ENCODE peak calls at places on chromosomes 5 and 9, in ten cellular contexts. R is right atrium auricular region; B is iPS DF 6.9; O is A549; X is breast epithelium; U is CD8-positive, alpha-beta T cell; J is ovary; P is transverse colon; Y is testis; C is WERI-Rb-1. W is an unnamed sample.

GRCh38 chr9:136078025-136078424 is 17.1 kb downstream of the NACC2 start:
- DNase-seq in B (no peak), O (no peak), J (peak), X (no peak), P (no peak), U (no peak), R (no peak), C (no peak), Y (no peak), W (no peak)

GRCh38 chr5:147445951-147446350 is 63.9 kb downstream of the DPYSL3 start:
- DNase-seq in R (no peak), X (no peak), O (no peak), J (no peak), C (no peak), B (no peak), Y (no peak), U (no peak), P (no peak), W (no peak)

GRCh38 chr5:52378237-52378636 is 409.5 kb upstream of the ITGA1 start:
- DNase-seq in B (no peak), J (no peak), C (no peak), P (no peak), R (no peak), Y (no peak), U (no peak), X (no peak), O (no peak), W (no peak)

GRCh38 chr5:39624268-39624886 is 199.6 kb upstream of the DAB2 start:
- DNase-seq in C (no peak), Y (no peak), X (no peak), O (no peak), B (no peak), R (no peak), J (no peak), P (peak), U (no peak), W (no peak)

GRCh38 chr9:120894404-120895226 is 17.6 kb upstream of the PHF19 start:
- DNase-seq in R (peak), X (no peak), B (no peak), Y (peak), C (no peak), U (no peak), O (no peak), J (peak), P (no peak), W (no peak)

GRCh38 chr5:1662559-1663043 is 137.0 kb downstream of the MRPL36 start:
- DNase-seq in P (no peak), U (no peak), J (no peak), C (no peak), O (no peak), Y (no peak), X (no peak), B (no peak), R (peak), W (no peak)

GRCh38 chr9:70981312-70981711 is 140.1 kb downstream of the TRPM3 start:
- DNase-seq in Y (no peak), P (no peak), U (no peak), B (no peak), X (no peak), O (no peak), J (no peak), R (no peak), C (no peak), W (no peak)

GRCh38 chr5:5497132-5497748 is 74.8 kb downstream of the ICE1 start:
- DNase-seq in Y (peak), C (peak), J (peak), O (peak), B (no peak), P (peak), R (peak), U (no peak), X (no peak), W (no peak)

GRCh38 chr9:35756743-35757526 is 2.9 kb upstream of the MSMP start:
- DNase-seq in O (peak), U (peak), C (peak), Y (no peak), J (peak), R (peak), X (peak), P (peak), B (no peak), W (no peak)

GRCh38 chr9:86516564-86516963 is 162.4 kb upstream of the TUT7 start:
- DNase-seq in B (no peak), U (no peak), C (no peak), Y (peak), J (no peak), R (no peak), P (no peak), X (no peak), O (no peak), W (no peak)

GRCh38 chr5:179953934-179954833 is 46.5 kb upstream of the TBC1D9B start:
- DNase-seq in Y (no peak), C (no peak), P (no peak), R (no peak), U (no peak), O (no peak), J (no peak), B (no peak), X (no peak), W (no peak)

GRCh38 chr5:63217422-63217821 is 638.8 kb downstream of the LRRC70 start:
- DNase-seq in U (no peak), Y (no peak), R (no peak), P (no peak), J (no peak), C (no peak), X (no peak), O (no peak), B (no peak), W (no peak)

GRCh38 chr5:92769986-92770385 is 811.0 kb downstream of the NR2F1-AS1 start:
- DNase-seq in O (no peak), X (no peak), J (no peak), U (no peak), P (no peak), R (no peak), B (no peak), Y (no peak), C (no peak), W (no peak)

GRCh38 chr5:136629125-136629790 is 263.9 kb upstream of the TRPC7 start:
- DNase-seq in X (no peak), J (no peak), C (peak), B (no peak), P (no peak), O (no peak), Y (peak), R (no peak), U (no peak), W (no peak)

GRCh38 chr5:130652178-130652577 is 512.9 kb downstream of the HINT1 start:
- DNase-seq in U (no peak), C (no peak), P (no peak), R (no peak), Y (no peak), O (peak), B (no peak), X (no peak), J (no peak), W (no peak)

GRCh38 chr9:126125177-126125576 is 201.5 kb upstream of the MVB12B start:
- DNase-seq in P (no peak), X (no peak), U (no peak), C (no peak), B (no peak), J (no peak), O (no peak), R (peak), Y (peak), W (peak)

GRCh38 chr9:617441-618085 is 223.9 kb upstream of the DMRT1 start:
- DNase-seq in B (no peak), P (no peak), Y (no peak), O (no peak), R (no peak), C (no peak), J (no peak), X (no peak), U (no peak), W (no peak)

GRCh38 chr9:96232539-96233241 is 69.3 kb downstream of the HSD17B3 start:
- DNase-seq in B (no peak), C (peak), R (peak), O (peak), J (peak), U (no peak), P (peak), X (no peak), Y (peak), W (no peak)

GRCh38 chr5:160272041-160272663 is 40.2 kb downstream of the CCNJL start:
- DNase-seq in C (no peak), R (no peak), X (no peak), B (no peak), P (no peak), J (no peak), U (no peak), Y (no peak), O (no peak), W (no peak)

GRCh38 chr5:122228728-122229392 is 83.2 kb upstream of the SNCAIP start:
- DNase-seq in J (no peak), P (no peak), C (no peak), O (no peak), B (no peak), R (no peak), X (no peak), Y (no peak), U (no peak), W (no peak)

GRCh38 chr5:31962928-31963327 is 211.2 kb downstream of the GOLPH3 start:
- DNase-seq in X (no peak), R (no peak), Y (no peak), B (no peak), U (no peak), P (no peak), C (no peak), O (no peak), J (no peak), W (no peak)

GRCh38 chr9:38001430-38001829 is 67.6 kb downstream of the SHB start:
- DNase-seq in X (no peak), P (no peak), B (no peak), U (no peak), R (no peak), Y (no peak), O (no peak), J (no peak), C (no peak), W (no peak)

GRCh38 chr9:37998881-37999311 is 70.1 kb downstream of the SHB start:
- DNase-seq in C (no peak), B (no peak), J (no peak), Y (no peak), X (no peak), O (no peak), U (no peak), R (no peak), P (no peak), W (no peak)

GRCh38 chr9:37999501-38000189 is 69.4 kb downstream of the SHB start:
- DNase-seq in B (no peak), X (no peak), Y (no peak), J (no peak), P (no peak), C (no peak), U (no peak), R (no peak), O (no peak), W (no peak)

GRCh38 chr9:38000332-38000731 is 68.7 kb downstream of the SHB start:
- DNase-seq in U (no peak), Y (no peak), R (no peak), J (no peak), O (no peak), B (no peak), P (no peak), X (no peak), C (no peak), W (no peak)

DNA sequence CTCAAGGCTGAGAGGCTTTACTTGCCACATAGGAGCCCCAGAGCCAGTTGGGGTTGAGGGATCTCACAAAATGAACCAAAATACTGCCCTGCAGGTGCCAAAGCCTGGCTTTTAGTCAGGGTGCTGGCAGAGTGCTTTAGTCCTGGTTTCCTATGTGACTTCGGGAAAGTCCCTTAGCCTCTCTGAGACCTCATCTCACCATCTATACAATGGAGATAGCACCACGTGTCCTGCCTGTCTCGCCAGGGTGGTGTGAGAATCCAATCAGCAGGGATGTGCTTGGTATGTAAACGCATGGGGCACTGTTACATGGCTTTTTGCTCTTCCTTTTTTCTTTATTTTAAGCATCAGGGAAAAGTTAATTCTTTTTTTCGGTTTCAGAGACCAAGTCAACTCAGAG is 68.3 kb downstream of the SHB start:
- DNase-seq in P (no peak), R (no peak), Y (no peak), J (no peak), U (no peak), O (no peak), C (no peak), X (no peak), B (no peak), W (no peak)
- H3K27ac ChIP-seq in P (no peak), R (no peak), Y (no peak), J (no peak), U (no peak), O (peak), C (peak), X (no peak), B (no peak), W (no peak)

DNA sequence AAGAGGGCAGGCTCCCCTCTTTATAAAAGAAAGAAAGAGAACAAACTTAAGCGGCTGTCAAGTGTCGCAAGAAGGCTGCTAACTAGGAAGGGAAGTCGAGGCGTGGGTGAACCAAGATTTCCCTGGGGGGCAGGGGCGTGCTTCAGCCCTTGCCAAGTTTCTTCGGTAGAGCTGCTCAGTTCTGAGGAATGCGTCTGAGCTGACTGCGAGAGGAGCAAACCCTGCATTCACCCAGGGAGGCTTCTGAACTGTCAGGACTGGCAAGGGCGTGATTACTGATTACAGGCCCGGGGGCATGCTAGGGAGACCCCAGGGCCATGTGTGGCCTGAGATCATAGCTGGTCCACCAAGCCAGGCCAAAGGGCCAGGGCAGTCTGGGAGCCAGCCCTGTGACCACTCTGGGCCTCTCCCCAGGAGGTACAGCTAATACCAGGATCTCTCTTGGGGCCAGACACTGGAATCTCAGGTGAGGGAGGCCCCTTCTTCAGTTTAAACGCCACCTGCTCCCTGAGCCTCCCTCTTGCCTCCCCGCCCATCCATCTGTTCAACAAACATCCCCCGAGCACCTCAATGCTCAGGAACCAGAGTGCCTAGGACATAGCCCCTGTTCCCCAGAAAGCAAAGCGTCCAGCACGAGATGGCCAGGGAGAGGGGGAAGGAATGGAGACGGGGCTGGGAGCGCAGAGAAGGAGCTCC is 30.9 kb downstream of the SARDH start:
- DNase-seq in B (no peak), U (no peak), P (no peak), C (peak), J (peak), Y (no peak), X (no peak), O (no peak), R (peak), W (no peak)
- H3K4me3 ChIP-seq in B (no peak), U (no peak), P (no peak), C (no peak), J (no peak), Y (no peak), X (no peak), O (no peak), R (no peak), W (no peak)

GRCh38 chr9:127407505-127407868 is 10.5 kb downstream of the SLC2A8 start:
- DNase-seq in X (no peak), O (no peak), C (no peak), R (no peak), P (no peak), U (no peak), B (no peak), J (no peak), Y (no peak), W (no peak)
- H3K27ac ChIP-seq in X (no peak), O (no peak), C (peak), R (no peak), P (no peak), U (no peak), B (no peak), J (no peak), Y (no peak), W (no peak)

GRCh38 chr5:154849261-154849660 is 1.1 kb downstream of the FAXDC2 start:
- DNase-seq in P (no peak), X (no peak), O (no peak), C (no peak), R (no peak), Y (no peak), U (no peak), B (no peak), J (no peak), W (no peak)

GRCh38 chr5:154851351-154851750 is 948 bp upstream of the FAXDC2 start:
- DNase-seq in J (no peak), B (no peak), Y (no peak), R (no peak), X (no peak), P (no peak), O (no peak), U (no peak), C (no peak), W (peak)

GRCh38 chr5:154844800-154845199 is 5.6 kb downstream of the FAXDC2 start:
- DNase-seq in Y (no peak), B (no peak), O (no peak), U (no peak), C (no peak), R (no peak), P (no peak), X (no peak), J (no peak), W (peak)

GRCh38 chr5:154850255-154851062 is at the start of gene FAXDC2:
- DNase-seq in P (peak), B (peak), U (no peak), R (peak), X (peak), J (peak), Y (peak), O (no peak), C (no peak), W (peak)

DNA sequence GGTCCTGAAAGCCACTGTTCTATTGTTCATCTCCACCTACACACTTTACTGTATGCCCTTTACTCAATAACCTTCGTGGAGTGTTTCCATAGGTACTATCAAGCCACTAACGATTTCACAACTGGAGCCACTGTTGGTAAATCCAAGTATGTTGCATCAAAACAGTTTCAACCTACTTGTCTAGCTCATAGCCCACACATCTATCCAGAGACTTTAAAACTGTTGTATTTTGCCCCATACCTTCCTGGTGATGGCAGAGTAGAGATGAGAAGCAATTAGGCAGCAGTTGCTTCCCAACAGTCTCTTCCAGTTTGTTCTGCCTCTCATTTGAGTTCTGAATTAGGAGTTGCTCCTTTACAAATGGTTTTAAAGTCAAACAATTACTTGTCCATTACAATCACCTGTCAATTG is 607 bp downstream of the FAXDC2 start:
- DNase-seq in X (no peak), Y (no peak), U (no peak), R (no peak), O (no peak), P (no peak), B (no peak), C (no peak), J (no peak), W (no peak)
- H3K4me3 ChIP-seq in X (peak), Y (peak), U (no peak), R (peak), O (no peak), P (peak), B (no peak), C (no peak), J (peak), W (peak)

GRCh38 chr5:154038604-154039457 is at the start of the genes FAM114A2 and MFAP3:
- DNase-seq in J (peak), B (peak), U (peak), Y (peak), X (peak), R (peak), O (peak), P (peak), C (peak), W (peak)

GRCh38 chr5:154042751-154043150 is 4.0 kb downstream of the MFAP3 start:
- DNase-seq in U (no peak), X (no peak), P (no peak), B (no peak), J (no peak), O (no peak), R (no peak), Y (no peak), C (no peak), W (no peak)

GRCh38 chr5:154038241-154038603 is 488 bp downstream of the FAM114A2 start:
- DNase-seq in X (no peak), Y (peak), C (peak), O (peak), R (no peak), J (no peak), U (peak), P (peak), B (no peak), W (no peak)

GRCh38 chr5:154034944-154035343 is 3.8 kb downstream of the FAM114A2 start:
- DNase-seq in Y (no peak), R (no peak), U (no peak), J (no peak), O (no peak), X (no peak), P (no peak), C (no peak), B (no peak), W (no peak)

DNA sequence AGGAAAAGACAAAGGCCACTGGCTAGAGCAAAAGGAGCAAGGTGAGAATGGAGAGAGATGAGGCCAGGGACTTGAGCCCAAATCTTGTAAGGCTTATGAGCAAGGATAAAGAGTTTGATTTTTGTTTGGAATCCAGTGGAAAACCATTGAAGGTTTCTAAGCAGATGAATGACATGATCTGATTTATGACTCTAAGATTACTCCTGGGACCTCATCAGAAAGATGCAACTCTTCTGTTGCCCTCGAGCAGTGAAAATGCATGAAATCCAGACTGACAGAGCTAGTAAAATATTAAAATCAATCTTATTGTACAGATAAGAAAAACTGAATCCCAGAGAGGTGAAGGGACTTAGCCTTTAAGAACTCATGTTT is 677 bp downstream of the MFAP3 start:
- DNase-seq in P (no peak), Y (no peak), O (no peak), R (no peak), B (no peak), C (no peak), X (no peak), J (no peak), U (no peak), W (no peak)
- H3K27ac ChIP-seq in P (peak), Y (peak), O (peak), R (peak), B (no peak), C (no peak), X (no peak), J (no peak), U (peak), W (no peak)

DNA sequence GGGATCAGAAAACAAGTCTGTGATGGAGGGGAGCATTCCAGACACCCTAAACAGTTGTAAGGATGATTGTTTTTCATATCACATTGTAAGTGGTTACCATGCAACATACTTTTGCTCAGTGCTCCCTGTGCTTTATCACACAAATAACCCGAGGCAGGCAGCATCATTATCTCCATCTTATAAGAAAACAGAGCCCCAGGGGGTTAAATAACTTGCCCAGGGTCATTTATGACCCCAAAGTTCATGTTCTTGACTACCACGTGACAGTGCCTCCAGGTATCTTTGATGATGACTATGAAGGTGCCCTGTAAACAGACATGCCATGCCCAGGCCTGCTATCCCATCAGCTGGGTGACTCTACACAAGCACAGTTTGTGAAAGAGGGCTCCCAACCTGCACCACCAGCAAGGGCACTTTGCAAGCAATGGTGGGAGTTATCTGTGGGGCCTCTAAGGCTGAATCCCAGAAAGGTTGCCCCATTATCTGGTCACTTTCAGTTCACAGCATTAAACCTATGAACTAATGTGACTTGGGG is 9.5 kb downstream of the GNPDA1 start:
- DNase-seq in C (no peak), J (no peak), P (no peak), R (no peak), Y (no peak), O (no peak), B (no peak), X (no peak), U (no peak), W (no peak)
- H3K4me3 ChIP-seq in C (no peak), J (no peak), P (no peak), R (no peak), Y (no peak), O (no peak), B (no peak), X (no peak), U (no peak), W (no peak)

W was measured in coronary artery.